ENCODE peak calls at places on chromosome 5, in four cellular contexts. One of them, this sample, is unnamed.

GRCh38 chr5:140926211-140926902 is at the start of gene PCDHAC1:
- DNase-seq in HepG2: no peak
- DNase-seq in H1: peak
- DNase-seq in GM12878: no peak
- DNase-seq in this sample: peak

GRCh38 chr5:94254214-94254613 is 364.2 kb downstream of the KIAA0825 start:
- DNase-seq in GM12878: no peak
- DNase-seq in H1: no peak
- DNase-seq in HepG2: no peak
- DNase-seq in this sample: no peak

GRCh38 chr5:79263-79662 is 12.7 kb upstream of the PLEKHG4B start:
- DNase-seq in GM12878: no peak
- DNase-seq in HepG2: no peak
- DNase-seq in H1: no peak
- DNase-seq in this sample: no peak

GRCh38 chr5:143187495-143187894 is 216.0 kb downstream of the NR3C1 start:
- DNase-seq in H1: no peak
- DNase-seq in GM12878: no peak
- DNase-seq in HepG2: no peak
- DNase-seq in this sample: no peak

GRCh38 chr5:157600252-157600651 is 24.7 kb upstream of the ADAM19 start:
- DNase-seq in GM12878: no peak
- DNase-seq in H1: no peak
- DNase-seq in HepG2: no peak
- DNase-seq in this sample: no peak

GRCh38 chr5:151257731-151258715 is 5.0 kb downstream of the GM2A start:
- DNase-seq in HepG2: no peak
- DNase-seq in GM12878: peak
- DNase-seq in H1: no peak
- DNase-seq in this sample: no peak

GRCh38 chr5:155250601-155251000 is 237.0 kb downstream of the KIF4B start:
- DNase-seq in GM12878: no peak
- DNase-seq in HepG2: no peak
- DNase-seq in H1: no peak
- DNase-seq in this sample: peak

GRCh38 chr5:143977891-143978448 is 166.0 kb downstream of the HMHB1 start:
- DNase-seq in HepG2: no peak
- DNase-seq in GM12878: no peak
- DNase-seq in H1: no peak
- DNase-seq in this sample: no peak

GRCh38 chr5:74673011-74673790 is 11.8 kb upstream of the HEXB start:
- DNase-seq in H1: no peak
- DNase-seq in HepG2: peak
- DNase-seq in GM12878: no peak
- DNase-seq in this sample: peak

GRCh38 chr5:141186897-141187512 is at the start of gene PCDHB9:
- DNase-seq in GM12878: no peak
- DNase-seq in HepG2: peak
- DNase-seq in H1: no peak
- DNase-seq in this sample: peak

GRCh38 chr5:116441223-116441622 is 133.4 kb downstream of the SEMA6A start:
- DNase-seq in H1: no peak
- DNase-seq in HepG2: no peak
- DNase-seq in GM12878: no peak
- DNase-seq in this sample: no peak

GRCh38 chr5:37918420-37918819 is 78.6 kb upstream of the GDNF start:
- DNase-seq in HepG2: no peak
- DNase-seq in H1: no peak
- DNase-seq in GM12878: no peak
- DNase-seq in this sample: no peak

GRCh38 chr5:102681403-102681983 is 73.6 kb upstream of the PAM start:
- DNase-seq in GM12878: peak
- DNase-seq in HepG2: peak
- DNase-seq in H1: peak
- DNase-seq in this sample: peak

GRCh38 chr5:77376624-77377023 is 115.5 kb downstream of the WDR41 start:
- DNase-seq in H1: no peak
- DNase-seq in HepG2: no peak
- DNase-seq in GM12878: no peak
- DNase-seq in this sample: no peak

GRCh38 chr5:172739385-172739784 is 31.6 kb downstream of the DUSP1 start:
- DNase-seq in H1: no peak
- DNase-seq in HepG2: no peak
- DNase-seq in GM12878: no peak
- DNase-seq in this sample: no peak
- TF ChIP-seq YY1 in H1: no peak
- TF ChIP-seq YY1 in HepG2: no peak
- TF ChIP-seq YY1 in GM12878: no peak
- TF ChIP-seq YY1 in this sample: no peak

GRCh38 chr5:135240781-135241360 is 158.2 kb downstream of the MACROH2A1 start:
- DNase-seq in HepG2: no peak
- DNase-seq in H1: no peak
- DNase-seq in GM12878: no peak
- DNase-seq in this sample: no peak

GRCh38 chr5:135242496-135243193 is 156.4 kb downstream of the MACROH2A1 start:
- DNase-seq in HepG2: no peak
- DNase-seq in H1: no peak
- DNase-seq in GM12878: no peak
- DNase-seq in this sample: no peak

GRCh38 chr5:135241536-135241935 is 157.5 kb downstream of the MACROH2A1 start:
- DNase-seq in H1: no peak
- DNase-seq in GM12878: no peak
- DNase-seq in HepG2: no peak
- DNase-seq in this sample: no peak

GRCh38 chr5:135243194-135244191 is 155.5 kb downstream of the MACROH2A1 start:
- DNase-seq in H1: no peak
- DNase-seq in GM12878: no peak
- DNase-seq in HepG2: peak
- DNase-seq in this sample: peak

GRCh38 chr5:135242021-135242480 is 157.0 kb downstream of the MACROH2A1 start:
- DNase-seq in HepG2: no peak
- DNase-seq in GM12878: no peak
- DNase-seq in H1: no peak
- DNase-seq in this sample: no peak
- TF ChIP-seq TCF12 in HepG2: no peak
- TF ChIP-seq TCF12 in GM12878: no peak
- TF ChIP-seq TCF12 in H1: no peak
- TF ChIP-seq TCF12 in this sample: peak

GRCh38 chr5:115243412-115243811 is 19.3 kb downstream of the PGGT1B start:
- DNase-seq in GM12878: no peak
- DNase-seq in HepG2: no peak
- DNase-seq in H1: no peak
- DNase-seq in this sample: no peak
- H3K4me3 ChIP-seq in GM12878: no peak
- H3K4me3 ChIP-seq in HepG2: no peak
- H3K4me3 ChIP-seq in H1: no peak
- H3K4me3 ChIP-seq in this sample: no peak

GRCh38 chr5:98463222-98463621 is 310.2 kb upstream of the RGMB start:
- DNase-seq in HepG2: no peak
- DNase-seq in H1: no peak
- DNase-seq in GM12878: no peak
- DNase-seq in this sample: no peak

GRCh38 chr5:98463676-98464075 is 309.8 kb upstream of the RGMB start:
- DNase-seq in GM12878: no peak
- DNase-seq in HepG2: no peak
- DNase-seq in H1: no peak
- DNase-seq in this sample: no peak

GRCh38 chr5:98461485-98461884 is 312.0 kb upstream of the RGMB start:
- DNase-seq in H1: no peak
- DNase-seq in GM12878: no peak
- DNase-seq in HepG2: no peak
- DNase-seq in this sample: no peak

GRCh38 chr5:98468188-98468869 is 305.1 kb upstream of the RGMB start:
- DNase-seq in H1: no peak
- DNase-seq in GM12878: no peak
- DNase-seq in HepG2: no peak
- DNase-seq in this sample: no peak

DNA sequence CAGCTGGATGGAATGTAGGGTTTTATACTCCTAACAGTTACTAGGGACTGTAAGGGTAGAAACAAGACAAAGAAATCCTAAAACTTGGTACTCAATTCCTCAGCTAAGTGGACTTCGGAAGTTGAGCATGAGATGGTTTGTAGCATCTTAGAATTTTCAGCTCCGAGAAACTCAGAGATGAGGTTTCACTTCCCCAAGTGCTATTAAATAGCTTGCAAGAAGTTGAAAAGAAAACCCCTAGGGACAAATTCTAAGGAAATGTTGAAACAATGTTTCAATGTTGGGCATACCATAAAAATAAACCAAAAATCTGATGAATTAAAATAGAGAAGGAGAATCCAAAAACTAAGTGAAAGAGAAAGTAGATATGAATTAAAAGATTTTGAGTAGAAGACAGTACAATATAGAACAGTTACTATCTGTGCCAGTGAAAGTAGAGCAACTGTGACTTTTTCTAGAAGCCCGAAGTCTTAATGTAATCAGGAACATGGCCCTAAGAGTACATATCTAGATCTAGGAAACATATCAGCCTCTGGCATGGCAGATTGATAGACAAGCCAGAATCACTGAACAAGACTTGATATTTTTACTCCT is 308.6 kb upstream of the RGMB start:
- DNase-seq in H1: no peak
- DNase-seq in GM12878: no peak
- DNase-seq in HepG2: no peak
- DNase-seq in this sample: no peak
- TF ChIP-seq YY1 in H1: no peak
- TF ChIP-seq YY1 in GM12878: no peak
- TF ChIP-seq YY1 in HepG2: no peak
- TF ChIP-seq YY1 in this sample: no peak

This sample was measured in SK-N-SH.